ENCODE peak calls at places on chromosomes 13 and 19, in six cellular contexts. V is uterus, Q is body of pancreas, S is suprapubic skin, N is ovary, H is tibial nerve. W is an unnamed sample.

GRCh38 chr13:23469901-23470525 is 36.5 kb upstream of the SACS start:
- DNase-seq in V (no peak), Q (no peak), S (no peak), N (no peak), H (no peak), W (no peak)

GRCh38 chr19:42301646-42302204 is at the start of gene PRR19:
- DNase-seq in V (no peak), Q (no peak), S (no peak), N (no peak), H (no peak), W (no peak)

GRCh38 chr13:51629711-51630575 is 45.7 kb downstream of the WDFY2 start:
- DNase-seq in V (no peak), Q (no peak), S (no peak), N (no peak), H (no peak), W (no peak)

GRCh38 chr19:7993560-7993959 is 11.9 kb downstream of the ELAVL1 start:
- DNase-seq in V (no peak), Q (no peak), S (no peak), N (no peak), H (no peak), W (no peak)

GRCh38 chr13:42328672-42329071 is 56.7 kb downstream of the AKAP11 start:
- DNase-seq in V (no peak), Q (no peak), S (no peak), N (no peak), H (no peak), W (no peak)

GRCh38 chr13:106503272-106503671 is 32.2 kb downstream of the EFNB2 start:
- DNase-seq in V (no peak), Q (no peak), S (no peak), N (no peak), H (no peak), W (no peak)

GRCh38 chr13:100363351-100363750 is 225.2 kb downstream of the GGACT start:
- DNase-seq in V (no peak), Q (no peak), S (no peak), N (no peak), H (no peak), W (no peak)

GRCh38 chr19:14432817-14433453 is at the start of gene PKN1:
- DNase-seq in V (peak), Q (peak), S (no peak), N (peak), H (no peak), W (no peak)

GRCh38 chr13:72839831-72840426 is 58.0 kb downstream of the PIBF1 start:
- DNase-seq in V (no peak), Q (peak), S (no peak), N (no peak), H (no peak), W (no peak)

GRCh38 chr13:67238277-67238859 is 8.2 kb upstream of the PCDH9 start:
- DNase-seq in V (no peak), Q (no peak), S (no peak), N (no peak), H (no peak), W (no peak)

GRCh38 chr13:40059540-40060232 is 404.2 kb downstream of the COG6 start:
- DNase-seq in V (no peak), Q (peak), S (no peak), N (no peak), H (no peak), W (no peak)

GRCh38 chr13:32314968-32315254 is 252 bp downstream of the ZAR1L start:
- DNase-seq in V (peak), Q (peak), S (no peak), N (no peak), H (no peak), W (peak)

GRCh38 chr13:52779028-52779612 is 39.5 kb upstream of the CNMD start:
- DNase-seq in V (no peak), Q (no peak), S (no peak), N (no peak), H (no peak), W (no peak)

GRCh38 chr19:10952809-10953208 is 8.0 kb upstream of the SMARCA4 start:
- DNase-seq in V (no peak), Q (no peak), S (no peak), N (no peak), H (no peak), W (peak)

GRCh38 chr19:17390665-17391370 is 3.2 kb downstream of the CCDC194 start:
- DNase-seq in V (peak), Q (peak), S (peak), N (peak), H (peak), W (peak)

GRCh38 chr13:27857271-27857670 is 62.5 kb upstream of the PDX1 start:
- DNase-seq in V (no peak), Q (no peak), S (no peak), N (no peak), H (no peak), W (no peak)

GRCh38 chr13:49784886-49785570 is 7.5 kb downstream of the KPNA3 start:
- DNase-seq in V (no peak), Q (no peak), S (no peak), N (no peak), H (no peak), W (no peak)

GRCh38 chr19:47896019-47896418 is 9.9 kb upstream of the SULT2A1 start:
- DNase-seq in V (no peak), Q (no peak), S (no peak), N (no peak), H (no peak), W (no peak)

GRCh38 chr13:40247845-40248244 is 418.6 kb downstream of the FOXO1 start:
- DNase-seq in V (no peak), Q (no peak), S (no peak), N (no peak), H (no peak), W (no peak)

GRCh38 chr19:32677657-32678056 is 2.0 kb downstream of the RGS9BP start:
- DNase-seq in V (no peak), Q (no peak), S (no peak), N (no peak), H (no peak), W (no peak)

GRCh38 chr19:7492142-7493055 is 3.6 kb upstream of the PEX11G start:
- DNase-seq in V (no peak), Q (no peak), S (no peak), N (no peak), H (no peak), W (no peak)

GRCh38 chr19:47315125-47315821 is 5.6 kb downstream of the C5AR1 start:
- DNase-seq in V (peak), Q (no peak), S (peak), N (no peak), H (no peak), W (peak)

GRCh38 chr13:99124695-99125334 is 75.8 kb upstream of the UBAC2 start:
- DNase-seq in V (no peak), Q (no peak), S (no peak), N (no peak), H (no peak), W (no peak)

GRCh38 chr19:12786149-12786870 is 5.0 kb upstream of the JUNB start:
- DNase-seq in V (no peak), Q (peak), S (peak), N (peak), H (no peak), W (peak)

GRCh38 chr13:21047591-21048282 is 13.6 kb downstream of the LATS2 start:
- DNase-seq in V (no peak), Q (no peak), S (no peak), N (no peak), H (no peak), W (no peak)

GRCh38 chr19:38671654-38672053 is 24.2 kb downstream of the ACTN4 start:
- DNase-seq in V (no peak), Q (no peak), S (no peak), N (no peak), H (no peak), W (no peak)

GRCh38 chr13:20378721-20379120 is 146.6 kb upstream of the GJB6 start:
- DNase-seq in V (no peak), Q (no peak), S (no peak), N (no peak), H (no peak), W (peak)

GRCh38 chr13:42041684-42042035 is 6.8 kb upstream of the DGKH start:
- DNase-seq in V (peak), Q (peak), S (no peak), N (peak), H (no peak), W (peak)

GRCh38 chr19:47241919-47242644 is 11.1 kb upstream of the BBC3 start:
- DNase-seq in V (no peak), Q (no peak), S (no peak), N (no peak), H (no peak), W (no peak)

GRCh38 chr19:31174948-31175347 is 174.3 kb downstream of the TSHZ3 start:
- DNase-seq in V (no peak), Q (no peak), S (no peak), N (no peak), H (no peak), W (peak)

GRCh38 chr13:74191036-74191809 is 57.0 kb upstream of the KLF12 start:
- DNase-seq in V (no peak), Q (no peak), S (no peak), N (no peak), H (no peak), W (no peak)

GRCh38 chr19:37899453-37899852 is 6.9 kb downstream of the WDR87 start:
- DNase-seq in V (no peak), Q (no peak), S (no peak), N (no peak), H (no peak), W (no peak)

GRCh38 chr13:45925151-45925550 is 73.6 kb upstream of the SIAH3 start:
- DNase-seq in V (no peak), Q (no peak), S (no peak), N (no peak), H (no peak), W (no peak)

GRCh38 chr19:45451181-45451849 is 16.5 kb upstream of the FOSB start:
- DNase-seq in V (peak), Q (peak), S (peak), N (peak), H (no peak), W (no peak)
- TF ChIP-seq POLR2A in V (no peak), Q (no peak), S (peak), N (no peak), H (no peak), W (no peak)

DNA sequence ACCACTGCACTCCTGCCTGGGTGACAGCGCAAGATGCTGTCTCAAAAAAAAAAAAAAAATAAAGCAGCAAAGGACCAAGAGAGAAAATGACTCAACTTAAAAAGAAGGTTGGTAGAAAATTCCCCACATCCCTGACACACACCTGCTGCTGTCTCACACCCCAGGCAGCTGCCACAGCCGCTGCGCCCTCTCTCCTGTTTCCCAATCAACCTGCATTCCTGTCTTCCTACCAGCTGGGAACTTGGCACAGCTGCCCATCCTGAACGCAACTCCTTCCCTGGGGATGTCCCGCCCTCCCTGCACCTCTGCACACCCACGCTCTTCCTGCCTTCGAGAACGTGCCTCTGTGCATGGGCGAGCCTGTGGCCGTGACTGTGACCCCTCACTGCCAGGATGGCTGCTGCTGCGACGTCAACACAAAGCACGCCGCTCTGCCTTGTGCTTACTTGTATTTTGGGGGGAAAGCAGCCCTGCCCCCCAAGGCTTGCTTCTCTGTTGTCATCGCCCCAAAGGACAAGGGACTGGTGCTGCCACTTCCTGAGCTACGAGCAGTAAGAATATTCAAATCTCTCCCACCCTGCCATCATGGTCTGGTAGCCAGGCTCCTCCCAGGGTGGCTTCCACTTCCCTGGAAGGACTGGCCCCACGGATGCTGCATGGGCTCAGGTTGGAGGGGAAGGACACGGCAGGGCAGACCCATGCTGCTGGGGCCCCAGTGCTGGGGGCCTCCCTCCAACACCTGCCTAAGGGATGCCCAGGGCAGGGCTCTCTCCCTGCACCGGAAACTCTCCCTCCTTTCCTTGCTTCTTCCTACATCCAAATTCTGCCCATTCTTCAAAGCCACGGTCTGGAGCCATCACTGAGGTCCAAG is 20.7 kb downstream of the SH3GL1 start:
- DNase-seq in V (peak), Q (peak), S (peak), N (no peak), H (no peak), W (peak)
- TF ChIP-seq POLR2A in V (no peak), Q (no peak), S (no peak), N (no peak), H (no peak), W (no peak)

GRCh38 chr19:48965806-48966540 is 864 bp downstream of the FTL start:
- DNase-seq in V (peak), Q (peak), S (peak), N (peak), H (peak), W (peak)

GRCh38 chr19:48968179-48968661 is 3.1 kb downstream of the FTL start:
- DNase-seq in V (no peak), Q (no peak), S (no peak), N (no peak), H (no peak), W (no peak)

GRCh38 chr19:48968813-48969218 is 3.7 kb downstream of the FTL start:
- DNase-seq in V (no peak), Q (no peak), S (no peak), N (no peak), H (no peak), W (no peak)

GRCh38 chr19:48966541-48967345 is 1.6 kb downstream of the FTL start:
- DNase-seq in V (no peak), Q (no peak), S (no peak), N (no peak), H (no peak), W (no peak)

GRCh38 chr19:48967346-48968178 is 2.5 kb downstream of the FTL start:
- DNase-seq in V (no peak), Q (peak), S (no peak), N (no peak), H (no peak), W (no peak)
- TF ChIP-seq POLR2A in V (no peak), Q (no peak), S (no peak), N (peak), H (no peak), W (no peak)

DNA sequence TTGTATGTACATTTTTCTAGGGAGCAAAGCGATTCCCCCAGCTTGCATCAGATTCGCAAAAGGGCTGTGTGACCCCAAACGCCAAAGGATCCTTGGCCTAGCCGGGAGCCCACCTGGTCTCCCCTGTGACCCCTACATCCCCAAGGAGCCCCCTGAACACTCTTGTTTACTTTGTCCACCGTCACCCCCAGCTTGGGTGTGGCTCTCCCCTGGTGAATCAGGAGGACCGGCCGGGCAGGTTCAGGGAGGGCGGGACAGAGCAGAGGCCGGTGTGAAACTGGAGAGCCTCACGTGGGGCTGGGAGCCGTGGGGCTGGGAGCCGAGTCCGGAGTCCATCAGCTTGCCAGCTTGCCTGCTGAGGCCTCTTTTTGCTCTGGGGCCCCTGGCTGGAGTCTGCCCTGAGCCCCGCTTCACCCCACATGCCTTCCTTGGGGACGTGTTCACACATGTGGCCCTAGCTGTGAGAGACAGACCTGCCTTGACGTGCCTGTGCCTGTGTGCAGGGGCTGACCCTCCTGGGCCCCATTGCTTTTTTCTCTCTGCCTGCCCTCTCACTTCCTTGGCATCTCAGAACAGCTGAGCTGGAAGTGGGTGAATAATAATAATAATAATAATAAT is 2.0 kb downstream of the ITPKC start:
- DNase-seq in V (peak), Q (peak), S (peak), N (peak), H (peak), W (peak)
- TF ChIP-seq POLR2A in V (no peak), Q (peak), S (peak), N (peak), H (no peak), W (no peak)

GRCh38 chr19:35270381-35270811 is 1.6 kb downstream of the USF2 start:
- DNase-seq in V (no peak), Q (no peak), S (no peak), N (no peak), H (no peak), W (no peak)

GRCh38 chr19:35269425-35270117 is 809 bp downstream of the USF2 start:
- DNase-seq in V (peak), Q (peak), S (peak), N (peak), H (peak), W (peak)

GRCh38 chr19:35267818-35268545 is 780 bp upstream of the USF2 start:
- DNase-seq in V (peak), Q (peak), S (no peak), N (peak), H (peak), W (peak)

GRCh38 chr19:35266904-35267817 is 1.6 kb upstream of the USF2 start:
- DNase-seq in V (peak), Q (peak), S (peak), N (peak), H (no peak), W (peak)

GRCh38 chr19:35268546-35269424 is at the start of gene USF2:
- DNase-seq in V (peak), Q (peak), S (no peak), N (peak), H (no peak), W (peak)
- TF ChIP-seq POLR2A in V (no peak), Q (no peak), S (no peak), N (no peak), H (no peak), W (no peak)

DNA sequence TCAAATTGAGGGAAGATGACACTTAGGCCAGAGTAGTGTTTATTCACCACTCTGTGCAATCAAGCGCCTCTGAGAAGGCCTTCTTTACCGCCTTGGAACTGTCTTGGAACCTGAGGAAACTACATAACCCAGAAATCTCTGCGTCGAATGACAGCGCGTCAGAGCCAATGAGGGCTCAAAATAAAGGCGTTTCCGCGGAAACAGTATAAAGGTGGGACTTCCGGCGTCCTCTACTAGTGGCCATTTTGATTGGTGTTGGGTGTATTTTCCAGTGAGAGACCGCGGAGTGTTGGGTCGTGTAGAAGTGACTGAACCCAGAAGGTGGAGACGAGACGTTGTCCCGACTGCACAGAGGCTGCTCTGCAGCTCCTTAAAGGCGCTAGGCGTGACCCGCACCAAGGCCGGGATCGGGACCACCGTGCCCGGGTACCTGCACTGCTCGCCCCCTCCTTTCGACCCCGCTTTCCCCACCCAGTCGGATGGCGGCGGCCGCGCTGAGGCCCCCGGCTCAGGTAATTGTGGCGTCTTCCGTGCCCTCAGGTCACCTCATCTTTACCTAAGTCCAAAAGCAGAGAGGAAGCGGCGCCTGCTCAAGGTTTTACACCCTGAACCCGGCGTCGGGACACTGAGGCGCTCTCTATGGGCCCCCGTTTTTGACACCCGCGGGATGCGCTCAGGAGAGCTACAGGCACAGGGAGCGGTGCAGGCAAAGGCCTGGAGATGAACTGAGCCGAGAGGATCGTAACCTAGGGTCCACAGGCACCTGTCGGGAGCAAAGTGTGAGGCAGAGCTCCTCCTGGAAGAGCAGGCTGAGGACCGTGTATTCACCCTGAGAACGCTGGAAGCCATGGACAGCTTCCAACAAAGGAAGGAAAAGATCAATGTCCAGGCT is at the start of gene ZNF776:
- DNase-seq in V (peak), Q (peak), S (peak), N (peak), H (peak), W (peak)
- TF ChIP-seq POLR2A in V (peak), Q (peak), S (peak), N (no peak), H (no peak), W (no peak)

GRCh38 chr19:3455393-3455955 is 24.9 kb downstream of the SMIM24 start:
- DNase-seq in V (no peak), Q (no peak), S (no peak), N (no peak), H (no peak), W (no peak)
- TF ChIP-seq POLR2A in V (no peak), Q (no peak), S (no peak), N (no peak), H (no peak), W (no peak)

W was measured in lower leg skin.